ENCODE peak calls at places on chromosomes 2 and 18, in six cellular contexts. One of them, this sample, is unnamed.

GRCh38 chr18:56085561-56085960 is 497.6 kb upstream of the TCF4 start:
- DNase-seq in prostate gland: no peak
- DNase-seq in right lobe of liver: no peak
- DNase-seq in adrenal gland: no peak
- DNase-seq in Peyer's patch: no peak
- DNase-seq in vagina: no peak
- DNase-seq in this sample: peak

GRCh38 chr2:220510668-220511067 is 883.2 kb downstream of the SLC4A3 start:
- DNase-seq in prostate gland: no peak
- DNase-seq in right lobe of liver: no peak
- DNase-seq in adrenal gland: no peak
- DNase-seq in Peyer's patch: no peak
- DNase-seq in vagina: no peak
- DNase-seq in this sample: no peak

GRCh38 chr2:88517759-88518201 is 65.3 kb upstream of the FOXI3 start:
- DNase-seq in prostate gland: no peak
- DNase-seq in right lobe of liver: no peak
- DNase-seq in adrenal gland: no peak
- DNase-seq in Peyer's patch: no peak
- DNase-seq in vagina: no peak
- DNase-seq in this sample: no peak

GRCh38 chr2:128501700-128502099 is 183.0 kb upstream of the HS6ST1 start:
- DNase-seq in prostate gland: no peak
- DNase-seq in right lobe of liver: no peak
- DNase-seq in adrenal gland: no peak
- DNase-seq in Peyer's patch: no peak
- DNase-seq in vagina: no peak
- DNase-seq in this sample: no peak

GRCh38 chr2:222174450-222174849 is 124.3 kb downstream of the PAX3 start:
- DNase-seq in prostate gland: no peak
- DNase-seq in right lobe of liver: no peak
- DNase-seq in adrenal gland: no peak
- DNase-seq in Peyer's patch: no peak
- DNase-seq in vagina: no peak
- DNase-seq in this sample: no peak

GRCh38 chr2:126227250-126227649 is 428.7 kb upstream of the GYPC start:
- DNase-seq in prostate gland: no peak
- DNase-seq in right lobe of liver: no peak
- DNase-seq in adrenal gland: no peak
- DNase-seq in Peyer's patch: no peak
- DNase-seq in vagina: no peak
- DNase-seq in this sample: no peak

GRCh38 chr2:234415706-234416105 is 81.2 kb downstream of the ARL4C start:
- DNase-seq in prostate gland: no peak
- DNase-seq in right lobe of liver: no peak
- DNase-seq in adrenal gland: no peak
- DNase-seq in Peyer's patch: no peak
- DNase-seq in vagina: no peak
- DNase-seq in this sample: no peak

GRCh38 chr18:48771641-48772380 is 179.0 kb downstream of the SMAD7 start:
- DNase-seq in prostate gland: peak
- DNase-seq in right lobe of liver: no peak
- DNase-seq in adrenal gland: no peak
- DNase-seq in Peyer's patch: no peak
- DNase-seq in vagina: no peak
- DNase-seq in this sample: no peak

GRCh38 chr18:43876286-43877082 is 599.2 kb upstream of the SYT4 start:
- DNase-seq in prostate gland: no peak
- DNase-seq in right lobe of liver: no peak
- DNase-seq in adrenal gland: no peak
- DNase-seq in Peyer's patch: no peak
- DNase-seq in vagina: no peak
- DNase-seq in this sample: peak

GRCh38 chr2:127254386-127254981 is 34.4 kb upstream of the CYP27C1 start:
- DNase-seq in prostate gland: no peak
- DNase-seq in right lobe of liver: no peak
- DNase-seq in adrenal gland: no peak
- DNase-seq in Peyer's patch: no peak
- DNase-seq in vagina: no peak
- DNase-seq in this sample: no peak

GRCh38 chr2:217799553-217800432 is 203.0 kb downstream of the TNS1 start:
- DNase-seq in prostate gland: no peak
- DNase-seq in right lobe of liver: no peak
- DNase-seq in adrenal gland: peak
- DNase-seq in Peyer's patch: no peak
- DNase-seq in vagina: no peak
- DNase-seq in this sample: peak

GRCh38 chr2:30145826-30146336 is 926 bp upstream of the YPEL5 start:
- DNase-seq in prostate gland: no peak
- DNase-seq in right lobe of liver: no peak
- DNase-seq in adrenal gland: no peak
- DNase-seq in Peyer's patch: no peak
- DNase-seq in vagina: no peak
- DNase-seq in this sample: no peak

GRCh38 chr2:38765149-38765548 is 12.9 kb upstream of the GEMIN6 start:
- DNase-seq in prostate gland: no peak
- DNase-seq in right lobe of liver: no peak
- DNase-seq in adrenal gland: no peak
- DNase-seq in Peyer's patch: no peak
- DNase-seq in vagina: no peak
- DNase-seq in this sample: no peak
- H3K27ac ChIP-seq in prostate gland: no peak
- H3K27ac ChIP-seq in right lobe of liver: no peak
- H3K27ac ChIP-seq in adrenal gland: no peak
- H3K27ac ChIP-seq in Peyer's patch: no peak
- H3K27ac ChIP-seq in vagina: no peak
- H3K27ac ChIP-seq in this sample: no peak

GRCh38 chr2:157877761-157878400 is 1.8 kb upstream of the ACVR1 start:
- DNase-seq in prostate gland: no peak
- DNase-seq in right lobe of liver: no peak
- DNase-seq in adrenal gland: no peak
- DNase-seq in Peyer's patch: no peak
- DNase-seq in vagina: no peak
- DNase-seq in this sample: no peak

GRCh38 chr2:157876771-157877108 is 610 bp upstream of the ACVR1 start:
- DNase-seq in prostate gland: no peak
- DNase-seq in right lobe of liver: no peak
- DNase-seq in adrenal gland: no peak
- DNase-seq in Peyer's patch: no peak
- DNase-seq in vagina: no peak
- DNase-seq in this sample: no peak

GRCh38 chr2:157874997-157875719 is 972 bp downstream of the ACVR1 start:
- DNase-seq in prostate gland: peak
- DNase-seq in right lobe of liver: peak
- DNase-seq in adrenal gland: peak
- DNase-seq in Peyer's patch: no peak
- DNase-seq in vagina: no peak
- DNase-seq in this sample: peak

GRCh38 chr2:157875720-157876065 is 437 bp downstream of the ACVR1 start:
- DNase-seq in prostate gland: peak
- DNase-seq in right lobe of liver: peak
- DNase-seq in adrenal gland: peak
- DNase-seq in Peyer's patch: peak
- DNase-seq in vagina: no peak
- DNase-seq in this sample: peak

DNA sequence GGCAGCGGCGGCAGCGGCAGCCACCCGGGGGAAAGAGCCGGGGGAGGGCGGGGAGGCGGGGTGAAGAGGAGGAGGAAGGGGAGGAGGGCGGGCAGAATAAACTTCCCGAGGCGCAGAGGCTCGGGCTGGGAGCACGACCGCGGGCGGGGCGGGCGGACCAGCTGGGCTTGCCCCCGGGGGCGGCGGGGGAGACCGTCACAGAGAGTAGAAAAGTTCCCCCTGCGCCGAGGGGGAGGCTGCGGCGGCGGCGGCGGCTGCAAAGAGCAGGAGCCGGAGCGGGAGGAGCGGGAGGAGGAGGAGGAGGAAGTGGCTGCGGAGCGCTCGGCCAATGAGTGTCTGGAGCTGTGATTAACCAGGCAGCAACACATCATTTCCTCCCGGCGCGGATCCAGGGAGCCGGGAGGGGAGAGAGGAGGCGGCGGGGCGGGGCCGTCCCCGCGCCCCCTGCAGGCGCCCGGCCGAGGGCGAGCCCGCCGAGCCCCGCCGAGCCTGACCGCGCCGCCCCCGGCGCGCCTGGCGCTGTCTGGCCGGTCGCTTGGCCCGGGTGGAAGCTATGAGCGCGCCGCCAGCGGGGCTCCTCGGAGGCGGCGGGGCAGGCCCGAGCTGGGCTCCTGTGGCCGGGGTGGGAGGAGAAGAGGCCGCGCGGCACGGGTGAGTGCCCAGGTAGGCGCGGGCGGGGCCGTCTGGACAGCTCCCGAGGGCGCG is at the start of gene ACVR1:
- DNase-seq in prostate gland: peak
- DNase-seq in right lobe of liver: peak
- DNase-seq in adrenal gland: peak
- DNase-seq in Peyer's patch: peak
- DNase-seq in vagina: no peak
- DNase-seq in this sample: peak
- TF ChIP-seq POLR2A in prostate gland: peak
- TF ChIP-seq POLR2A in right lobe of liver: peak
- TF ChIP-seq POLR2A in adrenal gland: peak
- TF ChIP-seq POLR2A in Peyer's patch: peak
- TF ChIP-seq POLR2A in vagina: peak
- TF ChIP-seq POLR2A in this sample: peak

DNA sequence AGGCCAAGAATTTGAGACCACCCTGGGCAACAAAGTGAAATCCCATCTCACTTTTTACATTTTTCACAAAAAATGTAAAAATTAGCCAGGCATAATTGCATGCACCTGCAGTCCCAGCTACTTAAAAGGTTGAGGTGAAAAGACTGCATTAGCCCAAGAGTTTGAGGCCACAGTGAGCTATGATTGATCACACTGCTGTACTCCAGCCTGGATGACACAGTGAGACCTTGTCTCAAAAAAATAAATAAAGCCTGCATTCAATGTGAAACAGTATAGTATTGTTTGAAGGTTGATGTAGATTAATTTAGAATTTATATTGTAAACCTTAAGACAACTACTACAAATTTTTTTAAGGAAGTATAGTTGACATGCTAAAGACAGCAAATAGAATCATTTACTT is 53.5 kb downstream of the TBC1D8 start:
- DNase-seq in prostate gland: no peak
- DNase-seq in right lobe of liver: no peak
- DNase-seq in adrenal gland: no peak
- DNase-seq in Peyer's patch: no peak
- DNase-seq in vagina: no peak
- DNase-seq in this sample: no peak
- H3K27ac ChIP-seq in prostate gland: no peak
- H3K27ac ChIP-seq in right lobe of liver: no peak
- H3K27ac ChIP-seq in adrenal gland: no peak
- H3K27ac ChIP-seq in Peyer's patch: no peak
- H3K27ac ChIP-seq in vagina: no peak
- H3K27ac ChIP-seq in this sample: no peak

DNA sequence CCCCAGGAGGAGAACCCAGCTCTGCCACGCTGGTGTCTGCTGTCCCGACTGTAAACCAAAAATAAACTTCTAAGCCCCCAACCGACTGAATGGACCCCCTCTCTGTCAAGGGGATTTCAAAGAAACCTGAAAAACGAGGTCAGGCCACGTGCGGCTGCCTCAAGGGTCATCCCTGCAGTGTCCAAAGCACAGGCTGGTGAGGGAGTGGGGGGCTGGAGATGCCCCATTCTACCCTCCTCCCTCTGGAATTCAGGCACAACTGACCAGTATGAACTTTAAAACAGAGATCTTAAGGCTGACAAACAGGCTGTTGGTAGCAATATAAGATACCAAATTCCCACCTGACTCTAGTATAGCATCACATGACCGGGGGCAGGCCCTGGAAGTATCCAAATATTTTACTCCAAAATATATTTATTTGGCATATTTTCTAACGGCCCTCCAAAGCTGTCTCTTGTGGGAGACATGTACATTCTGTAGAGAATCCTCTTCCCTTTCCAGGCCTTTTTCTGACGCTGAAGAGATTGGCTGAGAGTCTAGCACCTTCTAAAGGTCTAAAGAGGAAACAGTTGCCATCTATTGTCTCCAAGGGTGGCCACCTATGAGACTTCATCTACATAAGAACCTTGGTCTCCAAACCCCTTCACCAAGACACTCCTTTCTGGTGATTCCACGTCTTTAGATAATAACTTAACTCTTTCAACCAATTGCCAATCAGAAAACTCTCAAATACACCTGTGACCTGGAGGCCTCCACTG is 40.4 kb upstream of the CTDP1 start:
- DNase-seq in prostate gland: no peak
- DNase-seq in right lobe of liver: no peak
- DNase-seq in adrenal gland: no peak
- DNase-seq in Peyer's patch: no peak
- DNase-seq in vagina: peak
- DNase-seq in this sample: no peak
- TF ChIP-seq POLR2A in prostate gland: no peak
- TF ChIP-seq POLR2A in right lobe of liver: no peak
- TF ChIP-seq POLR2A in adrenal gland: no peak
- TF ChIP-seq POLR2A in Peyer's patch: no peak
- TF ChIP-seq POLR2A in vagina: no peak
- TF ChIP-seq POLR2A in this sample: no peak

GRCh38 chr2:43319541-43319940 is 93.1 kb upstream of the ZFP36L2 start:
- DNase-seq in prostate gland: no peak
- DNase-seq in right lobe of liver: no peak
- DNase-seq in adrenal gland: no peak
- DNase-seq in Peyer's patch: no peak
- DNase-seq in vagina: no peak
- DNase-seq in this sample: no peak
- H3K27ac ChIP-seq in prostate gland: no peak
- H3K27ac ChIP-seq in right lobe of liver: no peak
- H3K27ac ChIP-seq in adrenal gland: no peak
- H3K27ac ChIP-seq in Peyer's patch: no peak
- H3K27ac ChIP-seq in vagina: no peak
- H3K27ac ChIP-seq in this sample: no peak

DNA sequence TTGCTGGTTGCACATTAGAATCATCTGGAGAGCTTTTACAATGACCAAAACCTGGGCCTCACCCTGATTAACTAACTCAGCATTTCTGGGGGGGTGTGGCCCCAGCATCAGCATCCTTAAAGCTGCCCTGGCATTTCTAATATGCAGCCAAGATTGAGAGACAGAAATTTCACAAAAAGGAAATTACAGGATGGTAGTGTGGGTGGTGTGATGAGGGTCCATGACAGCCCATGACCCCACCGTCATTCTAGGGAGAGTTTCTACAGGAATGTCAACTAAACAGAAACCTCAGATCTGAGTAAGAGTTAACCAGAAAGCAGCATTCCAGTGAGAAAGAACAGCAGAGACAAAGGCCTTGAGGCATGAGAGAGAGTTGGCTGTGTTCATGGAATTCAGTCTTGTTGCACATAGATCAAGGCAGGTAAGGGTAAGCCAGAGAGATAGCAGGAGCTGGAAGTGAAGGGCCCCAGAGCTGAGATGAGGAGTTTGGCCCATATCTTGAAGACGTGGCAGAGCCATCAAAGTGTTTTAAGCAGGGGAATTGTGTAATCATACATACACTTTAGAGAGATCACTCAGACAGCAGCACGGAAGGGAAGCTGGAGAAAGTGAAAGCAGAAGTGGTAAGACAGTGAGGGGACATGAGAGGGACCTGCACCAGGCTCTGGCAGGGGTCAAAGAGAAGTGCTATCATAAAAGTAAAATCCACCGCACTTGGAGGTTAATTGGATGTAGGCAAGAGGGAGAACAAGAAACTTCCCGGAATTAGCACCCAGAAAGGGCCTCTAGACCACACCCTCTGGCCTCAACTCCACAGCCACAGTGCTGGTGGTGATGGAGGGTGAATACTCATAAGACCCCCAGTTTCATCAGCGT is 7.8 kb upstream of the TRABD2A start:
- DNase-seq in prostate gland: no peak
- DNase-seq in right lobe of liver: no peak
- DNase-seq in adrenal gland: peak
- DNase-seq in Peyer's patch: no peak
- DNase-seq in vagina: no peak
- DNase-seq in this sample: no peak
- TF ChIP-seq POLR2A in prostate gland: no peak
- TF ChIP-seq POLR2A in right lobe of liver: no peak
- TF ChIP-seq POLR2A in adrenal gland: no peak
- TF ChIP-seq POLR2A in Peyer's patch: no peak
- TF ChIP-seq POLR2A in vagina: no peak
- TF ChIP-seq POLR2A in this sample: no peak

This sample was measured in uterus.